ENCODE peak calls at places on chromosomes 5 and 9, in ten cellular contexts. C is activated CD8-positive, alpha-beta memory T cell treated with anti-CD3 and anti-CD28 coated beads, Interleukin-2, amount 50 U/mL, for 48 hours; F is endodermal cell; Y is SIG-M5; U is activated CD4-positive, alpha-beta T cell treated with anti-CD3 and anti-CD28 coated beads, Interleukin-2, amount 50 U/mL, for 48 hours; L is breast epithelium; Q is endothelial cell; X is amniotic epithelial cell; Z is non-pigmented ciliary epithelial cell; D is NCI-H345. J is an unnamed sample.

GRCh38 chr5:21685536-21685935 is 1167.6 kb downstream of the CDH12 start:
- DNase-seq in U (no peak), D (no peak), F (no peak), Y (no peak), Z (no peak), X (no peak), Q (no peak), L (no peak), C (no peak), J (no peak)

GRCh38 chr9:91354846-91355245 is 6.9 kb downstream of the AUH start:
- DNase-seq in Q (no peak), X (no peak), Z (no peak), U (no peak), F (no peak), C (no peak), Y (no peak), L (no peak), D (no peak), J (no peak)

GRCh38 chr9:87714819-87715218 is 11.1 kb upstream of the CTSL start:
- DNase-seq in U (no peak), L (no peak), F (peak), Q (no peak), D (peak), X (peak), Y (no peak), C (no peak), Z (peak), J (peak)

GRCh38 chr9:74742792-74743389 is 144.8 kb downstream of the TRPM6 start:
- DNase-seq in Q (peak), D (no peak), U (peak), X (peak), L (no peak), C (no peak), Y (no peak), F (peak), Z (peak), J (peak)

GRCh38 chr5:17378346-17378984 is 119.6 kb upstream of the TAF11L2 start:
- DNase-seq in D (no peak), Q (no peak), C (no peak), Z (no peak), F (no peak), U (no peak), Y (no peak), X (peak), L (no peak), J (peak)

GRCh38 chr5:76787237-76787636 is 31.6 kb upstream of the F2RL1 start:
- DNase-seq in L (no peak), F (no peak), D (peak), Y (no peak), Q (no peak), Z (no peak), X (peak), C (no peak), U (no peak), J (peak)

GRCh38 chr5:36696059-36696673 is 89.8 kb downstream of the SLC1A3 start:
- DNase-seq in Q (peak), D (peak), C (no peak), U (peak), L (peak), Z (peak), X (peak), Y (no peak), F (peak), J (peak)

GRCh38 chr9:36530224-36530623 is 42.5 kb upstream of the MELK start:
- DNase-seq in D (peak), X (no peak), L (no peak), C (no peak), Y (no peak), Q (no peak), Z (no peak), U (no peak), F (no peak), J (no peak)

GRCh38 chr9:68834931-68835520 is 130.0 kb downstream of the PIP5K1B start:
- DNase-seq in U (no peak), Q (no peak), Z (no peak), X (no peak), F (no peak), D (no peak), L (no peak), C (no peak), Y (no peak), J (no peak)

GRCh38 chr5:136053336-136054121 is 24.7 kb downstream of the TGFBI start:
- DNase-seq in F (peak), X (peak), Z (peak), C (no peak), U (no peak), Q (no peak), Y (no peak), L (no peak), D (no peak), J (no peak)

GRCh38 chr5:145718956-145719355 is 116.2 kb downstream of the PRELID2 start:
- DNase-seq in Q (no peak), F (no peak), D (no peak), X (peak), Z (peak), L (no peak), U (no peak), C (no peak), Y (no peak), J (peak)

J was measured in cardiac muscle cell.